ENCODE peak calls at places on chromosomes 12 and 14, in eight cellular contexts. D is activated T-helper 2 cell treated with anti-CD3 and anti-CD28 coated beads, Interferon-gamma antibody, Interleukin-2, Interleukin-4, amounts not matched to agents 10 μg/mL and 5 μg/mL and 100 μg/mL, durations not matched to agents 14 hours and 24 hours and 36 hours; W is D721Med; K is posterior cingulate gyrus; T is GM04504; R is tibial nerve; F is NCI-H1092 treated with DMSO at 0.1 percent for 48 hours; G is left colon. O is an unnamed sample.

GRCh38 chr14:102363182-102363952 is 626 bp downstream of the TECPR2 start:
- DNase-seq in W (no peak), G (peak), T (peak), K (peak), D (peak), F (no peak), R (no peak), O (peak)

GRCh38 chr12:119718141-119718540 is 50.2 kb downstream of the PRKAB1 start:
- DNase-seq in W (no peak), G (no peak), T (no peak), D (no peak), F (no peak), R (no peak), K (no peak), O (no peak)

GRCh38 chr12:63916561-63917476 is 72.3 kb downstream of the SRGAP1 start:
- DNase-seq in D (no peak), K (no peak), T (no peak), G (no peak), R (no peak), W (no peak), F (no peak), O (no peak)

GRCh38 chr14:72607386-72608125 is 286.3 kb downstream of the DPF3 start:
- DNase-seq in W (peak), F (no peak), D (no peak), T (no peak), G (no peak), R (no peak), K (no peak), O (no peak)

GRCh38 chr12:123149828-123150272 is 1.0 kb downstream of the PITPNM2 start:
- DNase-seq in F (no peak), T (no peak), D (no peak), R (no peak), K (no peak), G (no peak), W (no peak), O (no peak)

GRCh38 chr14:99050309-99050708 is 221.7 kb downstream of the BCL11B start:
- DNase-seq in K (no peak), R (no peak), T (no peak), W (no peak), G (no peak), F (no peak), D (no peak), O (no peak)

GRCh38 chr14:106235356-106236159 is 709.2 kb downstream of the TMEM121 start:
- DNase-seq in F (no peak), T (no peak), G (no peak), R (no peak), K (no peak), D (no peak), W (no peak), O (no peak)

GRCh38 chr12:112018571-112019237 is 5.5 kb downstream of the ERP29 start:
- DNase-seq in D (no peak), T (peak), G (no peak), W (no peak), R (no peak), F (peak), K (no peak), O (no peak)

GRCh38 chr14:28982228-28982627 is 215.6 kb downstream of the FOXG1 start:
- DNase-seq in W (no peak), D (no peak), F (no peak), G (no peak), T (no peak), K (no peak), R (no peak), O (no peak)

GRCh38 chr12:113875681-113876080 is 90.4 kb downstream of the RBM19 start:
- DNase-seq in K (no peak), R (no peak), F (peak), D (no peak), T (no peak), W (no peak), G (no peak), O (no peak)

GRCh38 chr14:95533391-95533821 is 1.4 kb upstream of the GLRX5 start:
- DNase-seq in D (no peak), F (peak), K (no peak), T (no peak), W (no peak), R (no peak), G (no peak), O (peak)

GRCh38 chr14:97380539-97380941 is 583.4 kb downstream of the VRK1 start:
- DNase-seq in G (no peak), D (peak), T (no peak), W (no peak), F (no peak), R (no peak), K (no peak), O (no peak)

GRCh38 chr12:42584539-42585174 is 4.9 kb downstream of the PRICKLE1 start:
- DNase-seq in W (no peak), D (no peak), G (no peak), R (no peak), K (no peak), T (no peak), F (no peak), O (no peak)

GRCh38 chr12:106106892-106107291 is 31.9 kb downstream of the NUAK1 start:
- DNase-seq in W (no peak), F (peak), T (no peak), R (no peak), G (no peak), K (no peak), D (no peak), O (no peak)

GRCh38 chr12:12190087-12190809 is 76.6 kb downstream of the LRP6 start:
- DNase-seq in W (no peak), D (no peak), T (no peak), R (no peak), K (no peak), G (no peak), F (no peak), O (no peak)

GRCh38 chr12:57759360-57759980 is 4.6 kb downstream of the MARCHF9 start:
- DNase-seq in G (no peak), R (no peak), K (no peak), F (no peak), T (no peak), W (no peak), D (no peak), O (no peak)

GRCh38 chr12:29566441-29566840 is 69.0 kb upstream of the OVCH1 start:
- DNase-seq in T (no peak), K (no peak), R (no peak), F (no peak), W (no peak), G (no peak), D (no peak), O (no peak)

GRCh38 chr14:90424686-90425255 is 27.9 kb downstream of the CALM1 start:
- DNase-seq in D (no peak), T (no peak), R (no peak), W (no peak), K (no peak), G (no peak), F (no peak), O (no peak)

GRCh38 chr14:103194256-103195045 is 71.2 kb downstream of the TNFAIP2 start:
- DNase-seq in K (no peak), G (no peak), W (no peak), R (no peak), T (peak), D (no peak), F (no peak), O (no peak)

GRCh38 chr14:71686677-71687076 is 245.6 kb upstream of the RGS6 start:
- DNase-seq in G (no peak), D (no peak), F (no peak), K (no peak), T (peak), W (no peak), R (no peak), O (no peak)

GRCh38 chr14:68854421-68854820 is 61.6 kb upstream of the ZFP36L1 start:
- DNase-seq in W (no peak), T (no peak), G (no peak), D (no peak), K (no peak), R (no peak), F (no peak), O (no peak)

GRCh38 chr14:51236314-51236713 is 3.7 kb upstream of the TMX1 start:
- DNase-seq in D (no peak), G (no peak), R (no peak), W (no peak), T (no peak), F (no peak), K (no peak), O (no peak)

GRCh38 chr12:19234171-19234704 is 104.7 kb downstream of the PLEKHA5 start:
- DNase-seq in G (no peak), F (peak), R (no peak), K (no peak), T (no peak), D (no peak), W (no peak), O (no peak)

GRCh38 chr14:78782551-78782950 is 612.4 kb downstream of the NRXN3 start:
- DNase-seq in G (no peak), T (no peak), R (no peak), F (no peak), D (no peak), K (no peak), W (no peak), O (no peak)

GRCh38 chr14:56216631-56217379 is 98.6 kb downstream of the PELI2 start:
- DNase-seq in G (peak), K (peak), F (peak), T (no peak), W (no peak), D (no peak), R (peak), O (no peak)

GRCh38 chr12:28189774-28190320 is 409 bp upstream of the CCDC91 start:
- DNase-seq in F (no peak), T (no peak), W (no peak), K (no peak), D (no peak), R (no peak), G (peak), O (no peak)

O was measured in breast epithelium.